ENCODE peak calls at places on chromosomes 7 and 10, in eight cellular contexts. F is germinal center; N is mesenchymal stem cell; C is RKO; E is substantia nigra; B is T-helper 2 cell treated with Interferon-gamma antibody and Interleukin-4, amounts not matched to agents 5 μg/mL and 100 μg/mL, for 36 hours; X is neuronal stem cell; R is central memory CD4-positive, alpha-beta T cell. K is an unnamed sample.

GRCh38 chr7:33757050-33757449 is 148.3 kb upstream of the BMPER start:
- DNase-seq in F (no peak), N (peak), C (no peak), E (no peak), B (no peak), X (no peak), R (no peak), K (no peak)

GRCh38 chr7:77258014-77258413 is 58.4 kb upstream of the FGL2 start:
- DNase-seq in F (no peak), N (peak), C (peak), E (no peak), B (no peak), X (no peak), R (no peak), K (no peak)

GRCh38 chr7:94418851-94419250 is 24.2 kb downstream of the COL1A2 start:
- DNase-seq in F (no peak), N (no peak), C (no peak), E (no peak), B (no peak), X (no peak), R (no peak), K (no peak)

GRCh38 chr10:62860946-62861345 is 44.8 kb upstream of the EGR2 start:
- DNase-seq in F (no peak), N (no peak), C (no peak), E (no peak), B (no peak), X (no peak), R (no peak), K (no peak)

GRCh38 chr7:91183408-91183807 is 80.8 kb upstream of the FZD1 start:
- DNase-seq in F (no peak), N (no peak), C (no peak), E (no peak), B (no peak), X (no peak), R (no peak), K (no peak)

GRCh38 chr7:44748042-44748947 is at the start of gene ZMIZ2:
- DNase-seq in F (peak), N (peak), C (peak), E (peak), B (peak), X (peak), R (peak), K (peak)

GRCh38 chr10:43453266-43453831 is 16.4 kb downstream of the ZNF487 start:
- DNase-seq in F (no peak), N (peak), C (no peak), E (no peak), B (peak), X (no peak), R (no peak), K (no peak)

GRCh38 chr7:46738713-46739220 is 817.7 kb upstream of the IGFBP3 start:
- DNase-seq in F (no peak), N (no peak), C (no peak), E (no peak), B (no peak), X (no peak), R (no peak), K (no peak)

GRCh38 chr7:154857240-154857639 is 145.7 kb downstream of the PAXIP1 start:
- DNase-seq in F (no peak), N (no peak), C (no peak), E (no peak), B (no peak), X (no peak), R (no peak), K (no peak)

GRCh38 chr10:102815790-102816549 is 21.2 kb downstream of the CYP17A1 start:
- DNase-seq in F (no peak), N (peak), C (no peak), E (no peak), B (no peak), X (no peak), R (no peak), K (peak)

GRCh38 chr10:132607491-132607890 is 69.9 kb downstream of the INPP5A start:
- DNase-seq in F (no peak), N (no peak), C (no peak), E (no peak), B (no peak), X (no peak), R (no peak), K (no peak)

GRCh38 chr10:49518982-49519578 is 19.8 kb downstream of the ERCC6 start:
- DNase-seq in F (peak), N (peak), C (peak), E (no peak), B (no peak), X (peak), R (peak), K (no peak)

GRCh38 chr7:23546897-23547572 is 15.3 kb upstream of the TRA2A start:
- DNase-seq in F (peak), N (peak), C (peak), E (peak), B (peak), X (peak), R (peak), K (peak)

GRCh38 chr7:139732471-139733167 is 45.2 kb downstream of the HIPK2 start:
- DNase-seq in F (no peak), N (no peak), C (no peak), E (no peak), B (no peak), X (no peak), R (no peak), K (no peak)

GRCh38 chr7:156334636-156335035 is 305.9 kb upstream of the RNF32 start:
- DNase-seq in F (no peak), N (no peak), C (peak), E (no peak), B (no peak), X (no peak), R (no peak), K (no peak)

GRCh38 chr7:116779222-116779621 is 83.2 kb upstream of the CAPZA2 start:
- DNase-seq in F (no peak), N (no peak), C (no peak), E (no peak), B (no peak), X (no peak), R (no peak), K (no peak)

GRCh38 chr7:85695041-85695990 is 508.5 kb upstream of the SEMA3D start:
- DNase-seq in F (no peak), N (peak), C (no peak), E (no peak), B (no peak), X (no peak), R (no peak), K (no peak)

GRCh38 chr7:43764807-43765491 is 6.5 kb downstream of the BLVRA start:
- DNase-seq in F (no peak), N (peak), C (no peak), E (no peak), B (no peak), X (no peak), R (no peak), K (no peak)

GRCh38 chr10:111578076-111578475 is 501.2 kb downstream of the ADRA2A start:
- DNase-seq in F (no peak), N (no peak), C (no peak), E (no peak), B (no peak), X (no peak), R (no peak), K (no peak)

GRCh38 chr10:100006241-100006886 is 3.4 kb downstream of the DNMBP start:
- DNase-seq in F (no peak), N (peak), C (peak), E (no peak), B (peak), X (no peak), R (no peak), K (no peak)

GRCh38 chr10:58932821-58933314 is 243.6 kb upstream of the PHYHIPL start:
- DNase-seq in F (no peak), N (no peak), C (no peak), E (no peak), B (no peak), X (no peak), R (no peak), K (no peak)

GRCh38 chr10:77983384-77984341 is 45.7 kb downstream of the POLR3A start:
- DNase-seq in F (no peak), N (peak), C (peak), E (no peak), B (no peak), X (no peak), R (no peak), K (no peak)

GRCh38 chr10:16894834-16895233 is 77.6 kb upstream of the RSU1 start:
- DNase-seq in F (no peak), N (peak), C (no peak), E (no peak), B (no peak), X (no peak), R (no peak), K (no peak)

GRCh38 chr7:1200045-1200444 is 32.6 kb upstream of the UNCX start:
- DNase-seq in F (no peak), N (no peak), C (no peak), E (no peak), B (no peak), X (no peak), R (no peak), K (no peak)

GRCh38 chr10:3043512-3044368 is 23.6 kb upstream of the PFKP start:
- DNase-seq in F (peak), N (peak), C (peak), E (peak), B (peak), X (peak), R (peak), K (peak)

K was measured in anterior cingulate cortex.